ENCODE peak calls at places on chromosomes 4 and X, in four cellular contexts. V is CD4-positive, CD25-positive, alpha-beta regulatory T cell; H is left lung; M is A673. N is an unnamed sample.

GRCh38 chrX:103310592-103311400 is at the start of gene BEX2:
- DNase-seq in M (peak; percentile 78), V (peak; percentile 81), H (peak; percentile 86), N (peak; percentile 35)

GRCh38 chr4:138540056-138540800 is 298.1 kb upstream of the SLC7A11 start:
- DNase-seq in V (no peak), M (no peak), H (no peak), N (no peak)

GRCh38 chrX:21996872-21997271 is 35.3 kb upstream of the PHEX start:
- DNase-seq in H (no peak), V (no peak), M (peak; percentile 71), N (peak; percentile 79)

GRCh38 chr4:1216869-1217294 is 32.0 kb downstream of the CTBP1 start:
- DNase-seq in H (peak; percentile 88), M (no peak), V (peak; percentile 62), N (no peak)

GRCh38 chr4:156756118-156756517 is 215.5 kb downstream of the PDGFC start:
- DNase-seq in V (no peak), H (no peak), M (no peak), N (peak; percentile 47)

GRCh38 chrX:30589146-30589888 is 11.8 kb upstream of the TASL start:
- DNase-seq in V (no peak), H (no peak), M (no peak), N (no peak)

GRCh38 chr4:70334681-70335080 is at the start of gene CABS1:
- DNase-seq in M (no peak), V (no peak), H (no peak), N (no peak)

GRCh38 chrX:118727686-118728339 is 407 bp downstream of the IL13RA1 start:
- DNase-seq in M (no peak), V (no peak), H (peak; percentile 84), N (no peak)

GRCh38 chr4:70291341-70291740 is 43.4 kb upstream of the CABS1 start:
- DNase-seq in V (no peak), M (no peak), H (no peak), N (no peak)

GRCh38 chr4:80361329-80361900 is 25.9 kb downstream of the CFAP299 start:
- DNase-seq in M (peak; percentile 14), V (peak; percentile 53), H (no peak), N (peak; percentile 40)

GRCh38 chrX:119647552-119648420 is 41.6 kb upstream of the NKRF start:
- DNase-seq in M (no peak), H (no peak), V (peak; percentile 57), N (no peak)

GRCh38 chrX:43836435-43837184 is 45.6 kb downstream of the MAOB start:
- DNase-seq in H (no peak), V (peak; percentile 35), M (peak; percentile 48), N (peak; percentile 37)

GRCh38 chr4:98794565-98795205 is 134.2 kb downstream of the EIF4E start:
- DNase-seq in H (no peak), V (no peak), M (peak; percentile 60), N (peak; percentile 69)

GRCh38 chrX:65859299-65859698 is 180.6 kb downstream of the VSIG4 start:
- DNase-seq in H (no peak), V (no peak), M (no peak), N (no peak)

GRCh38 chr4:138111462-138112000 is 130.6 kb downstream of the SLC7A11 start:
- DNase-seq in M (no peak), V (no peak), H (no peak), N (peak; percentile 59)

GRCh38 chr4:149910604-149911367 is 95.1 kb upstream of the IQCM start:
- DNase-seq in V (no peak), M (no peak), H (no peak), N (peak; percentile 8)

GRCh38 chr4:75555294-75556164 is at the start of gene ODAPH:
- DNase-seq in H (no peak), M (no peak), V (no peak), N (peak; percentile 71)

GRCh38 chr4:6573986-6574746 is 823 bp upstream of the MAN2B2 start:
- DNase-seq in V (no peak), M (no peak), H (no peak), N (no peak)

GRCh38 chr4:182447938-182448280 is 204.7 kb downstream of the TENM3 start:
- DNase-seq in H (no peak), V (no peak), M (no peak), N (peak; percentile 37)

GRCh38 chrX:10098235-10098819 is 58.4 kb upstream of the CLCN4 start:
- DNase-seq in H (no peak), M (no peak), V (peak; percentile 55), N (peak; percentile 28)

GRCh38 chrX:134868766-134869495 is 121.9 kb upstream of the SMIM10 start:
- DNase-seq in H (no peak), V (no peak), M (peak; percentile 4), N (peak; percentile 64)

GRCh38 chrX:57286507-57287251 is at the start of gene FAAH2:
- DNase-seq in H (peak; percentile 41), M (peak; percentile 1), V (peak; percentile 57), N (no peak)

GRCh38 chr4:136713140-136713539 is 819.2 kb downstream of the PCDH18 start:
- DNase-seq in H (no peak), V (no peak), M (peak; percentile 73), N (peak; percentile 74)

DNA sequence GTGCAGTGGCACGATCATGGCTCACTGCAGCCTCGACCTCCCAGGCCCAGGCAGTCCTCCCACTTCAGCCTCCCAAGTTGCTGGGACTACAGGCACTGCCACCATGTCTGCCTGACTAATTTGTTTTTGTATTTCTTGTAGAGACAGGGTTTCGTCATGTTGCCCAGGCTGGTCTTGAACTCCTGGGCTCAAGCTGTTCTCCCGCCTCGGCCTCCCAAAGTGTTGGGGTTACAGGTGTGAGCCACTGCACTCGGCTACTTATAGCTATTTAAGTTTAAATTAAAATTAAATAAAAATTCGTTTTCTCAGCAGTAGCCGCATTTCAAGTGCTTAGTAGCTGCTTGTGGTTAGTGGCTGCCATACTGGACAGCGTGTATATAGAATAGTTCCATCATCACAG is 3.5 kb downstream of the SMAD1 start:
- DNase-seq in H (no peak), V (no peak), M (no peak), N (no peak)
- H3K4me3 ChIP-seq in H (no peak overlapping the region), V (no peak overlapping the region), M (no peak overlapping the region), N (no peak overlapping the region)

GRCh38 chrX:70436380-70436779 is 8.3 kb upstream of the DLG3 start:
- DNase-seq in H (no peak), M (peak; percentile 25), V (no peak), N (peak; percentile 23)

GRCh38 chrX:70433848-70434351 is 10.7 kb upstream of the DLG3 start:
- DNase-seq in H (peak; percentile 89), V (peak; percentile 78), M (peak; percentile 57), N (peak; percentile 53)

GRCh38 chrX:70434352-70434866 is 10.2 kb upstream of the DLG3 start:
- DNase-seq in H (peak; percentile 90), V (no peak), M (peak; percentile 85), N (peak; percentile 78)

GRCh38 chrX:70434914-70435586 is 9.6 kb upstream of the DLG3 start:
- DNase-seq in V (no peak), H (no peak), M (no peak), N (peak; percentile 54)

DNA sequence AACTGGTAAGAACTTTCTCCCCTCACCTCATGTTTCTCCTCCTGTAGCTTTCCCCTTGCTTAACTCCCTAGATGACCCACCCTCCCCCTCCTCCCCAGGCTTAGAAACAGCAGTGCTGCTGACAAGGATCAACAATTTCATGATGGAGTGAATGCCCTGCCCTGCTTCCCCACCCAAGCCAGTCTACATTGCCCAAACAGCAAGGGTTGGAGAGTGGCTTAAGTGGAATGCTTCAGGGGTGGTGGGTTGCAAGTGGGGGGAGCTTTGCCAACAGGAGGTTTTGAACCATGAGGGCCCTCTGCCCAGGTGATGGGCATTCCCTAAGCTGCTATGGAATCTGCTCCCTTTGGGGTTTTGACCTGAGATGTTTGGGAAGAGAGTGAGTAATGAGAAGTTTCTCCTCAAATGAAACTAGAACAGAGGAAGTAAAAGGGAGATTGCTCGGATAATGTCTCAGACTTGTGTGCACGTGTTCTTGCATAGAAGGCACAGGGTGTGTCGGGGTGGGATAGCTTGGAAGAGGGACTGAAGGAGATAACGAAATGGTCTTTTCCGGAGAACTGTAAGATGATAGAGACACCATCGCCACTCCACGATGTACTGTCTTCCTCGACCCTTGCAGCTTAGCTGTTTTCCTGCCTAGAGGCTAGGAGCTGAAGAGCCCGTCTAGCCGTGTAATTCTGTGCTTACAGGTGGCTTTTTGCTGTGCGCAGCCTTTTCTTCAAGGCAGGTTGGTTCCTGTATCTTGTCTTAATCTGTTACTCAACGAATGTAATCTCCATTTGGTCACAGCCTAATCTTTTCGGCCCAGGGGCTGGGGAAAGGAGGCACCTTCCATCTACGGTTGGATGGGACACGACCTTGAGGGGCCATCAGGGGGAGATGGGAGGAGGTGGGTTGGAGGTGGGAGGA is 10.1 kb downstream of the GDPD2 start:
- DNase-seq in V (no peak), M (no peak), H (no peak), N (no peak)
- H3K4me3 ChIP-seq in V (peak overlapping the region; percentile 37), M (peak overlapping the region; percentile 64), H (peak overlapping the region; percentile 45), N (peak overlapping the region; percentile 74)

GRCh38 chr4:168836482-168836881 is 173.6 kb downstream of the CBR4 start:
- DNase-seq in H (no peak), V (no peak), M (no peak), N (no peak)
- H3K4me3 ChIP-seq in H (no peak overlapping the region), V (no peak overlapping the region), M (no peak overlapping the region), N (no peak overlapping the region)

GRCh38 chrX:124348152-124348551 is 1.8 kb downstream of the SH2D1A start:
- DNase-seq in H (no peak), V (no peak), M (no peak), N (no peak)
- H3K4me3 ChIP-seq in H (no peak overlapping the region), V (peak overlapping the region; percentile 92), M (no peak overlapping the region), N (no peak overlapping the region)

GRCh38 chrX:96183843-96184242 is 500.8 kb upstream of the DIAPH2 start:
- DNase-seq in M (peak; percentile 33), H (no peak), V (no peak), N (peak; percentile 15)

GRCh38 chrX:96182366-96182765 is 502.3 kb upstream of the DIAPH2 start:
- DNase-seq in H (no peak), V (no peak), M (peak; percentile 70), N (peak; percentile 45)

DNA sequence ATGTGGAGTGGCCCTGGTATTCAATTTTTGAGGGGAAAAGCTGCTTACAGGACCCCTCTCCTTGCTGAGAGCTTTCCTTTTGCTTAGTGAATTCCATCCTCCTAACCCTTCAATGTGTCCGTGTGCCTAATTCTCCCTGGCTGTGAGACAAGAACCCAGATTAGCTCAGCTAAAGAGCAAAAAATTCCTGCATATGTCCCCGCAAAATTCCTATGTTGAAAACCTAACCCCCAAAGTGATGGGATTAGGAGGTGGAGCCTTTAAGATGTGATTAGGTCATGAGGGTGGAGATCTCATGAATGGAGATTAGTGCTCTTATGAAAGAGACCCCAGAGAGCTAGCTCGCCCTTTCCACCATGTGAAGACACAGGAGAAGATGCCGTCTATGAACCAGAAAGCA is 503.1 kb upstream of the DIAPH2 start:
- DNase-seq in H (no peak), V (no peak), M (peak; percentile 0), N (no peak)
- H3K4me3 ChIP-seq in H (no peak overlapping the region), V (no peak overlapping the region), M (no peak overlapping the region), N (no peak overlapping the region)

DNA sequence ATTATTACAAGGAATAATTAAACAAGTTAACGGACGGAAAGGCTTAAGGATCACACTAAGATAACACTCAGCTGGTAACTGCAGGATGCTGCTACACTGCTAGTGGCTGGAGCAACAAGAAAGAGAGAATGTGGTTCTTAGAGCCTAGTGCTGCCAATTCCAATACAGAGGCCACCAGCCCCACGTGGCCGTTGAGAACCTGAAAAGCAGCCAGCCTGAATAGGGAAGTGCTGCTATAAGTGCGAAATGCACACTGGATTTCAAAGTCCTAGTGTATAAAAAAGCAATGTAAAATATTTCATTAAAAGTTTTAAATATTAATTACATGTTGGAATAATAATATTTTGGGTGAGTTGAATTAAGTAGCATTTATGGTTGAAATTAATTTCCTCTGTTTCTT is 257.3 kb upstream of the TAPT1 start:
- DNase-seq in M (no peak), V (no peak), H (no peak), N (no peak)
- H3K4me3 ChIP-seq in M (no peak overlapping the region), V (no peak overlapping the region), H (no peak overlapping the region), N (no peak overlapping the region)